ENCODE peak calls at places on chromosomes 2 and 18, in eight cellular contexts. R, K, Y, P, O, M, E and B are unnamed samples.

GRCh38 chr2:135047295-135047694 is at the start of gene MAP3K19:
- DNase-seq in P (no peak), Y (no peak), M (no peak), O (no peak), E (no peak), K (no peak), R (no peak), B (no peak)

GRCh38 chr2:191740016-191740419 is 62.1 kb downstream of the NABP1 start:
- DNase-seq in E (no peak), R (peak), K (no peak), O (no peak), P (peak), M (no peak), Y (no peak), B (peak)

GRCh38 chr2:63888053-63888452 is 46.4 kb downstream of the UGP2 start:
- DNase-seq in P (no peak), E (no peak), R (no peak), Y (no peak), M (no peak), K (no peak), O (no peak), B (no peak)

GRCh38 chr2:86199834-86200177 is 549 bp downstream of the MRPL35 start:
- DNase-seq in Y (no peak), K (no peak), O (no peak), R (no peak), P (no peak), E (no peak), M (no peak), B (no peak)

GRCh38 chr2:106057206-106057605 is 136.9 kb downstream of the UXS1 start:
- DNase-seq in M (no peak), O (no peak), K (no peak), E (no peak), P (peak), R (no peak), Y (no peak), B (no peak)

GRCh38 chr18:58169472-58169871 is 125.4 kb downstream of the NEDD4L start:
- DNase-seq in P (no peak), M (no peak), K (no peak), Y (no peak), R (no peak), O (no peak), E (no peak), B (no peak)

GRCh38 chr2:9656270-9656766 is 25.5 kb upstream of the YWHAQ start:
- DNase-seq in R (peak), P (peak), O (peak), Y (no peak), M (no peak), K (no peak), E (no peak), B (peak)

GRCh38 chr18:4252840-4253239 is 202.3 kb downstream of the DLGAP1 start:
- DNase-seq in M (no peak), R (no peak), E (no peak), O (no peak), P (no peak), Y (no peak), K (no peak), B (no peak)

GRCh38 chr2:72130671-72131360 is 16.8 kb downstream of the CYP26B1 start:
- DNase-seq in R (no peak), E (no peak), M (no peak), K (no peak), Y (no peak), O (no peak), P (no peak), B (no peak)

GRCh38 chr2:207241198-207241597 is 75.5 kb upstream of the KLF7 start:
- DNase-seq in K (no peak), M (no peak), E (no peak), Y (no peak), R (peak), P (no peak), O (no peak), B (peak)

GRCh38 chr2:54475285-54475684 is 19.2 kb downstream of the SPTBN1 start:
- DNase-seq in K (no peak), M (no peak), P (no peak), O (no peak), E (no peak), Y (no peak), R (no peak), B (no peak)

GRCh38 chr2:205187731-205188130 is 494.6 kb upstream of the NRP2 start:
- DNase-seq in R (no peak), Y (no peak), K (no peak), E (no peak), P (no peak), M (no peak), O (no peak), B (no peak)

GRCh38 chr18:73756256-73757091 is 391.2 kb downstream of the FBXO15 start:
- DNase-seq in E (no peak), K (no peak), O (no peak), R (no peak), P (no peak), M (no peak), Y (no peak), B (no peak)

GRCh38 chr2:127083819-127084503 is 23.0 kb downstream of the BIN1 start:
- DNase-seq in K (no peak), M (peak), E (no peak), Y (no peak), R (peak), P (no peak), O (peak), B (peak)

GRCh38 chr2:136065384-136065783 is 52.6 kb downstream of the CXCR4 start:
- DNase-seq in K (no peak), Y (no peak), R (no peak), O (no peak), P (peak), M (no peak), E (no peak), B (no peak)

GRCh38 chr2:227228061-227228667 is 63.7 kb downstream of the COL4A3 start:
- DNase-seq in Y (no peak), K (no peak), M (peak), E (peak), P (no peak), O (no peak), R (peak), B (no peak)

GRCh38 chr18:76952747-76953146 is 130.4 kb downstream of the ZNF236 start:
- DNase-seq in P (no peak), M (no peak), R (no peak), O (no peak), K (no peak), Y (no peak), E (no peak), B (no peak)

GRCh38 chr2:109168716-109169115 is 39.7 kb downstream of the SH3RF3 start:
- DNase-seq in O (no peak), K (no peak), Y (no peak), M (no peak), E (no peak), R (no peak), P (no peak), B (no peak)

GRCh38 chr2:22273853-22274252 is 1111.1 kb upstream of the KLHL29 start:
- DNase-seq in P (no peak), K (no peak), R (no peak), O (no peak), M (no peak), E (no peak), Y (no peak), B (peak)

GRCh38 chr2:72934683-72935610 is 17.6 kb downstream of the EMX1 start:
- DNase-seq in O (no peak), R (no peak), K (no peak), Y (peak), P (no peak), M (peak), E (no peak), B (peak)

GRCh38 chr2:196149926-196150325 is 21.5 kb downstream of the STK17B start:
- DNase-seq in Y (no peak), M (no peak), K (no peak), E (no peak), R (no peak), P (no peak), O (no peak), B (peak)

GRCh38 chr2:119264781-119265692 is 41.4 kb downstream of the STEAP3 start:
- DNase-seq in M (peak), O (peak), P (peak), Y (peak), K (peak), E (peak), R (no peak), B (peak)

GRCh38 chr2:237471457-237472186 is 15.4 kb upstream of the MLPH start:
- DNase-seq in P (peak), M (peak), E (no peak), R (no peak), K (no peak), Y (peak), O (peak), B (peak)

GRCh38 chr18:13548106-13548819 is 178.1 kb downstream of the FAM210A start:
- DNase-seq in K (no peak), E (no peak), Y (no peak), O (no peak), R (no peak), P (no peak), M (no peak), B (peak)

GRCh38 chr2:62305421-62306176 is 109.7 kb downstream of the B3GNT2 start:
- DNase-seq in P (peak), M (no peak), R (no peak), K (no peak), E (no peak), O (no peak), Y (no peak), B (no peak)

GRCh38 chr2:8599421-8600242 is 82.2 kb upstream of the ID2 start:
- DNase-seq in E (no peak), M (no peak), P (no peak), Y (no peak), O (no peak), K (no peak), R (no peak), B (no peak)

GRCh38 chr2:217291259-217291658 is 431.4 kb upstream of the TNP1 start:
- DNase-seq in K (no peak), R (peak), M (no peak), P (no peak), O (no peak), Y (peak), E (no peak), B (no peak)

GRCh38 chr2:25165992-25166618 is 2.3 kb downstream of the POMC start:
- DNase-seq in P (peak), M (peak), Y (peak), R (no peak), E (peak), O (no peak), K (peak), B (peak)

GRCh38 chr2:203656522-203657287 is 49.7 kb upstream of the CD28 start:
- DNase-seq in E (no peak), M (peak), O (no peak), P (no peak), K (no peak), R (no peak), Y (peak), B (peak)

GRCh38 chr2:199956062-199956380 is 639 bp downstream of the MAIP1 start:
- DNase-seq in Y (no peak), M (no peak), E (no peak), R (no peak), O (no peak), K (no peak), P (no peak), B (no peak)

GRCh38 chr2:205051417-205051816 is 506.1 kb downstream of the PARD3B start:
- DNase-seq in Y (no peak), P (no peak), M (no peak), K (no peak), E (no peak), O (no peak), R (no peak), B (no peak)

GRCh38 chr2:48292429-48292828 is 237.5 kb upstream of the STON1 start:
- DNase-seq in Y (no peak), K (no peak), E (no peak), O (no peak), R (no peak), M (no peak), P (no peak), B (peak)

GRCh38 chr2:152223997-152224396 is 48.4 kb upstream of the STAM2 start:
- DNase-seq in Y (no peak), O (no peak), E (no peak), K (no peak), R (no peak), P (no peak), M (no peak), B (no peak)

GRCh38 chr2:96556441-96557330 is 20.1 kb downstream of the ARID5A start:
- DNase-seq in O (peak), R (peak), K (no peak), E (no peak), Y (peak), M (peak), P (peak), B (peak)

GRCh38 chr2:132400901-132401240 is 15.7 kb upstream of the GPR39 start:
- DNase-seq in O (no peak), E (no peak), R (no peak), K (no peak), Y (no peak), M (no peak), P (no peak), B (no peak)

GRCh38 chr2:150601280-150602038 is 114.0 kb upstream of the RND3 start:
- DNase-seq in M (no peak), O (no peak), K (no peak), R (no peak), E (no peak), Y (peak), P (no peak), B (no peak)

GRCh38 chr18:31176531-31176930 is 13.9 kb upstream of the DSC1 start:
- DNase-seq in O (no peak), R (no peak), K (no peak), P (no peak), M (no peak), E (no peak), Y (no peak), B (no peak)

GRCh38 chr18:77032121-77032758 is 100.3 kb downstream of the MBP start:
- DNase-seq in M (no peak), P (no peak), R (no peak), K (no peak), E (no peak), Y (no peak), O (no peak), B (no peak)

GRCh38 chr2:42089340-42089925 is 41.6 kb downstream of the PKDCC start:
- DNase-seq in E (no peak), M (peak), O (peak), K (no peak), P (peak), Y (peak), R (no peak), B (peak)

GRCh38 chr2:140376686-140377085 is 1596.5 kb upstream of the NXPH2 start:
- DNase-seq in Y (peak), O (no peak), P (no peak), K (no peak), E (no peak), R (no peak), M (no peak), B (no peak)